ENCODE peak calls at places on chromosomes 2 and 18, in ten cellular contexts. Z, U, G, K, M, B, I, J, N and V are unnamed samples.

GRCh38 chr2:203688798-203689197 is 17.6 kb upstream of the CD28 start:
- DNase-seq in B (no peak), I (peak; percentile 12), K (no peak), N (no peak), J (peak; percentile 37), U (no peak), M (no peak), Z (peak; percentile 91), G (no peak), V (peak; percentile 23)

GRCh38 chr2:233544079-233544690 is 22.4 kb downstream of the USP40 start:
- DNase-seq in N (no peak), M (no peak), G (no peak), K (no peak), Z (no peak), U (no peak), B (no peak), J (no peak), I (peak; percentile 33), V (peak; percentile 21)

GRCh38 chr18:75201936-75202335 is 7.0 kb downstream of the PTGR3 start:
- DNase-seq in K (no peak), N (no peak), M (no peak), B (peak; percentile 67), I (no peak), J (no peak), Z (no peak), U (no peak), G (no peak), V (no peak)

GRCh38 chr2:198615972-198616371 is 811.6 kb downstream of the PLCL1 start:
- DNase-seq in Z (no peak), B (no peak), N (no peak), I (no peak), G (peak; percentile 5), U (no peak), J (no peak), M (peak; percentile 2), K (no peak), V (peak; percentile 51)

GRCh38 chr2:148044322-148044721 is 23.4 kb downstream of the MBD5 start:
- DNase-seq in B (no peak), N (no peak), M (no peak), I (peak; percentile 37), J (no peak), U (no peak), Z (no peak), K (no peak), G (no peak), V (no peak)

GRCh38 chr2:199392363-199392762 is 65.4 kb downstream of the SATB2 start:
- DNase-seq in M (no peak), U (no peak), Z (no peak), J (no peak), I (no peak), G (no peak), K (no peak), B (no peak), N (no peak), V (peak; percentile 40)

GRCh38 chr2:225072444-225072843 is 30.2 kb upstream of the DOCK10 start:
- DNase-seq in K (no peak), G (no peak), U (no peak), I (no peak), Z (no peak), N (no peak), J (no peak), B (no peak), M (no peak), V (no peak)

GRCh38 chr2:224608104-224608503 is 22.9 kb upstream of the CUL3 start:
- DNase-seq in N (no peak), M (no peak), I (no peak), K (no peak), U (no peak), J (no peak), G (no peak), B (no peak), Z (no peak), V (peak; percentile 16)

GRCh38 chr18:49447810-49448745 is 12.4 kb downstream of the DYM start:
- DNase-seq in G (no peak), K (no peak), Z (no peak), U (no peak), I (peak; percentile 61), B (no peak), N (no peak), M (peak; percentile 4), J (no peak), V (peak; percentile 21)

GRCh38 chr2:55176094-55176415 is 56.0 kb downstream of the CLHC1 start:
- DNase-seq in G (no peak), U (no peak), J (no peak), Z (no peak), M (no peak), I (no peak), N (no peak), K (no peak), B (no peak), V (no peak)

GRCh38 chr2:38116762-38117161 is 40.8 kb upstream of the CYP1B1 start:
- DNase-seq in I (peak; percentile 92), N (no peak), U (no peak), G (no peak), Z (no peak), B (no peak), J (no peak), K (no peak), M (no peak), V (no peak)

GRCh38 chr18:46609048-46609447 is 48.0 kb downstream of the LOXHD1 start:
- DNase-seq in Z (no peak), U (no peak), I (no peak), G (no peak), N (no peak), J (no peak), K (no peak), M (no peak), B (no peak), V (no peak)

GRCh38 chr2:144642892-144643291 is 123.0 kb upstream of the ZEB2 start:
- DNase-seq in B (no peak), Z (no peak), K (no peak), U (no peak), N (no peak), G (no peak), I (no peak), J (no peak), M (no peak), V (no peak)

GRCh38 chr2:42138163-42139016 is 30.8 kb upstream of the EML4 start:
- DNase-seq in M (peak; percentile 46), N (no peak), J (no peak), Z (peak; percentile 98), B (peak; percentile 19), G (peak; percentile 98), U (no peak), K (peak; percentile 67), I (peak; percentile 98), V (no peak)

GRCh38 chr2:24825883-24826800 is 32.9 kb downstream of the CENPO start:
- DNase-seq in Z (no peak), M (no peak), K (no peak), I (no peak), G (no peak), J (no peak), U (no peak), B (no peak), N (no peak), V (no peak)

GRCh38 chr2:39995005-39995732 is 216.1 kb upstream of the THUMPD2 start:
- DNase-seq in N (no peak), J (no peak), B (no peak), G (no peak), K (no peak), Z (no peak), I (no peak), M (no peak), U (no peak), V (no peak)